ENCODE peak calls at places on chromosomes 11 and 22, in four cellular contexts. One of them, this sample, is unnamed.

GRCh38 chr22:50507421-50507990 is at the start of gene LMF2:
- DNase-seq in HepG2: peak
- DNase-seq in K562: peak
- DNase-seq in GM12878: no peak
- DNase-seq in this sample: peak

GRCh38 chr11:19727246-19727645 is 14.6 kb downstream of the NAV2 start:
- DNase-seq in HepG2: no peak
- DNase-seq in K562: no peak
- DNase-seq in GM12878: no peak
- DNase-seq in this sample: no peak

GRCh38 chr11:67179892-67180490 is 60.9 kb downstream of the KDM2A start:
- DNase-seq in HepG2: no peak
- DNase-seq in K562: peak
- DNase-seq in GM12878: no peak
- DNase-seq in this sample: no peak

GRCh38 chr11:117565709-117566108 is 231.3 kb downstream of the DSCAML1 start:
- DNase-seq in HepG2: no peak
- DNase-seq in K562: no peak
- DNase-seq in GM12878: no peak
- DNase-seq in this sample: no peak

GRCh38 chr11:73907191-73907590 is 30.4 kb downstream of the PAAF1 start:
- DNase-seq in HepG2: peak
- DNase-seq in K562: peak
- DNase-seq in GM12878: no peak
- DNase-seq in this sample: peak

GRCh38 chr11:11148104-11148509 is 204.9 kb downstream of the CSNK2A3 start:
- DNase-seq in HepG2: no peak
- DNase-seq in K562: no peak
- DNase-seq in GM12878: no peak
- DNase-seq in this sample: peak

GRCh38 chr22:20569059-20570058 is 61.9 kb downstream of the MED15 start:
- DNase-seq in HepG2: no peak
- DNase-seq in K562: no peak
- DNase-seq in GM12878: peak
- DNase-seq in this sample: peak

GRCh38 chr11:125123947-125124633 is 12.7 kb upstream of the TMEM218 start:
- DNase-seq in HepG2: peak
- DNase-seq in K562: peak
- DNase-seq in GM12878: no peak
- DNase-seq in this sample: peak

GRCh38 chr11:55172734-55173415 is 89.1 kb upstream of the TRIM48 start:
- DNase-seq in HepG2: no peak
- DNase-seq in K562: no peak
- DNase-seq in GM12878: no peak
- DNase-seq in this sample: no peak

GRCh38 chr11:8682219-8683114 is at the start of the genes RPL27A and TRIM66:
- DNase-seq in HepG2: peak
- DNase-seq in K562: peak
- DNase-seq in GM12878: peak
- DNase-seq in this sample: peak
- TF ChIP-seq EP300 in HepG2: no peak
- TF ChIP-seq EP300 in K562: no peak
- TF ChIP-seq EP300 in GM12878: no peak
- TF ChIP-seq EP300 in this sample: no peak

GRCh38 chr11:44611687-44612437 is 46.4 kb downstream of the CD82 start:
- DNase-seq in HepG2: no peak
- DNase-seq in K562: no peak
- DNase-seq in GM12878: peak
- DNase-seq in this sample: no peak
- H3K4me3 ChIP-seq in HepG2: no peak
- H3K4me3 ChIP-seq in K562: no peak
- H3K4me3 ChIP-seq in GM12878: no peak
- H3K4me3 ChIP-seq in this sample: no peak

DNA sequence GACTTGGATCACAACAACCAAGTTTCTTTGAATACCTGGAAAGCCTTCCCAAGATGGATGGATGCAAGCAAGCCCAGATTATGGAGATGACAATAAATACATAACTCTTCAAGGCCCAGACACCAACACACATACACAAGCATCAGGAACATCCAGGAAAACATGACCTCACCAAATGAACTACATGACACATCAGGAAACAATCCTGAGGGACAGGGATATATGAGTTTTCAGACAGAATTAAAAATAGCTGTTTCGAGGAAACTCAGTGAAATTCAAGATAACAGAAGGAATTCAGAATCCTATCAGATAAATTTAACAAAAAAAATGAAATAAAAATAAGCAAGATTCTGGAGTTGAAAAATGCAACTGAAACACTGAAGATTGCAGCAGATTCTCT is 659.4 kb downstream of the METTL15 start:
- DNase-seq in HepG2: no peak
- DNase-seq in K562: no peak
- DNase-seq in GM12878: no peak
- DNase-seq in this sample: no peak
- TF ChIP-seq ESRRA in HepG2: no peak
- TF ChIP-seq ESRRA in K562: no peak
- TF ChIP-seq ESRRA in GM12878: no peak
- TF ChIP-seq ESRRA in this sample: no peak

GRCh38 chr22:22937894-22938480 is 50.4 kb downstream of the IGLL5 start:
- DNase-seq in HepG2: no peak
- DNase-seq in K562: peak
- DNase-seq in GM12878: no peak
- DNase-seq in this sample: no peak

GRCh38 chr22:22936915-22937656 is 49.5 kb downstream of the IGLL5 start:
- DNase-seq in HepG2: no peak
- DNase-seq in K562: peak
- DNase-seq in GM12878: no peak
- DNase-seq in this sample: no peak

GRCh38 chr22:22935056-22935545 is 47.5 kb downstream of the IGLL5 start:
- DNase-seq in HepG2: no peak
- DNase-seq in K562: peak
- DNase-seq in GM12878: no peak
- DNase-seq in this sample: no peak

GRCh38 chr22:22935546-22936157 is 48.0 kb downstream of the IGLL5 start:
- DNase-seq in HepG2: no peak
- DNase-seq in K562: peak
- DNase-seq in GM12878: peak
- DNase-seq in this sample: no peak

DNA sequence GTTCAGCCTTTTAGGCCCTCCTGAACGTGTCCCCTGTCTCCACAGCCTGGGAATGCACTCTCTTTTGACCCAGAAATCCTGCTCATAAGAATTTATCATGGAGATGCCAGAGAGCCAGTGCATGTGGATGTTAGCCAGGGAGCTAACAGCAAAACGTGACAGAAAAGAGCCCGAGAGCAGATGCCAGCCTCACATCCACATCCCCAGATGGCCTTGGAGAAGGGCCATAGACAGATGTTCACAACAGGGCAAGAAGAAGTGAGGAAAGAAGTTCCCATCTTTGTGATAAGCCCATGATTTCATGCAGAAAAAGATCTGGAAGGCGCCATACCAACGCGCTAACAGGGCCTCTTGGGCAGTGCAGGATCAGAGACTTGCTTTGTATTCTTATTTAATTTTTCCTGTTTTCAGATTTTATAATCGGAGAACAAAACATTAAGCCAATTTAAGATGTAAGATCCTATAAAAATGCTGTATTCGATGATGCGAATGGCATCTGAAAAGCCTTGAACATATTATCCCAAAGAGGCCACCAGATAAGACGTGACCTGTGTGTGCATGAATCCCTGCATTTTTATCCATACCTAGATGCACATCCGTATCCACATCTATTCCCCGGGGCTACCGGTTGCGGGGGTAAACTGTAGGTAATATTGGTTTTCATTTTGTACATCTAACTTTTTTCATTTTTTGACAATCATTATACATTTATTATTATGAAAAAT is 48.7 kb downstream of the IGLL5 start:
- DNase-seq in HepG2: no peak
- DNase-seq in K562: peak
- DNase-seq in GM12878: no peak
- DNase-seq in this sample: no peak
- TF ChIP-seq EP300 in HepG2: no peak
- TF ChIP-seq EP300 in K562: no peak
- TF ChIP-seq EP300 in GM12878: no peak
- TF ChIP-seq EP300 in this sample: no peak

GRCh38 chr11:64857485-64857884 is 13.0 kb upstream of the CDC42BPG start:
- DNase-seq in HepG2: no peak
- DNase-seq in K562: no peak
- DNase-seq in GM12878: no peak
- DNase-seq in this sample: no peak

GRCh38 chr11:64856382-64857227 is 12.2 kb upstream of the CDC42BPG start:
- DNase-seq in HepG2: peak
- DNase-seq in K562: no peak
- DNase-seq in GM12878: no peak
- DNase-seq in this sample: peak

GRCh38 chr11:64854157-64854533 is 9.7 kb upstream of the CDC42BPG start:
- DNase-seq in HepG2: no peak
- DNase-seq in K562: no peak
- DNase-seq in GM12878: no peak
- DNase-seq in this sample: no peak

GRCh38 chr11:64854534-64855502 is 10.4 kb upstream of the CDC42BPG start:
- DNase-seq in HepG2: peak
- DNase-seq in K562: peak
- DNase-seq in GM12878: no peak
- DNase-seq in this sample: peak

DNA sequence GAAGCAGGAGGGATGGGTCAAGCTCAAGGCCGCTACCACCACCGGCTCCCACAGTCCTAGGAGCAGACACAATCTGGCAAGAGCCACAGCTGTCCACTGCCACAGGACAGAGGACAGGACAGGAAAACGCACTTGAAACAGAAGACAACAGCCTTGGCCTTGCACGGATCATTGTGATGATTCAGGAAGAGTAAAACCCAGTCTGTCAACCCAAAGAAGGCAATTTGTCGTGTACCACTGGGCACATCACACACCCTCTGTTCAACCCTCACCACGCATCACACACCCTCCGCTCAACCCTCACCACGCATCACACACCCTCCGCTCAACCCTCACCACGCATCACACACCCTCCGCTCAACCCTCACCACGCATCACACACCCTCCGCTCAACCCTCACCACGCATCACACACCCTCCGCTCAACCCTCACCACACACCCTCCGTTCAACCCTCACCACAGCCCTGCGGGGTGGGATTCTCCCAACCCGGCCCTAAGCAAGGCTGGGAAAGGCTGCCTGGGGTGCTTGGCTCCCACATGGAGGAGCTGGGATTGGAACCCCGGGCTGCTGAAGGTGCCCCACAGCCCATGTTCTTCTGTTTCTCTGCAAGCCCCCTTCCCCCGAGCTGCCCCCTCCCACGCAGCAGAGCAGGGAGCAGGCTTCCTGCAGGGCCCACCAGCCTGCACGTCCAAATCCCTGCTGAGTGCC is 11.3 kb upstream of the CDC42BPG start:
- DNase-seq in HepG2: no peak
- DNase-seq in K562: no peak
- DNase-seq in GM12878: no peak
- DNase-seq in this sample: no peak
- H3K4me3 ChIP-seq in HepG2: no peak
- H3K4me3 ChIP-seq in K562: no peak
- H3K4me3 ChIP-seq in GM12878: no peak
- H3K4me3 ChIP-seq in this sample: no peak

DNA sequence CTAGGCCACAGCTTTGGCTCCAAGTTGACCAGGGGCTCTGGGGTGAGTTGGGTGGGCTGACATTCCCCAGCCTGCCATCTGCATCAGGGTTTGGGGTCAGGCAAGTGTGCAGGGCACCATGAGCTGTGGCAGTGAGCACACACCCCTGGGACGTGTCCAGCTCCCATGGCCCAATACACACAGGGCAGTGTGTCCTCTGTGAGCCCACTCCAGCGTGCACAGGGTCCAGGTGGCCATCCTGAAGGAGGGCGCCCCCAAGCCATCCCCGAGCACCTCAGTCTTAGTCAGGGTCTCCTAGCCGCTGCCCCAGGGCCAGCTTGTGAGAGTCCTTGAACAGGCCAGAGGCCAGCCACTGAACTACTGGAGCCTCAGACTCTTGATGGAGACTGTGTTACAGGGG is 1.2 kb upstream of the FGF3 start:
- DNase-seq in HepG2: no peak
- DNase-seq in K562: no peak
- DNase-seq in GM12878: no peak
- DNase-seq in this sample: no peak
- TF ChIP-seq ESRRA in HepG2: no peak
- TF ChIP-seq ESRRA in K562: no peak
- TF ChIP-seq ESRRA in GM12878: no peak
- TF ChIP-seq ESRRA in this sample: no peak

GRCh38 chr11:47185305-47186075 is 744 bp downstream of the PACSIN3 start:
- DNase-seq in HepG2: peak
- DNase-seq in K562: peak
- DNase-seq in GM12878: no peak
- DNase-seq in this sample: peak
- TF ChIP-seq EP300 in HepG2: peak
- TF ChIP-seq EP300 in K562: no peak
- TF ChIP-seq EP300 in GM12878: no peak
- TF ChIP-seq EP300 in this sample: no peak

GRCh38 chr11:65120831-65121230 is 1.1 kb downstream of the FAU start:
- DNase-seq in HepG2: no peak
- DNase-seq in K562: no peak
- DNase-seq in GM12878: no peak
- DNase-seq in this sample: no peak
- H3K4me3 ChIP-seq in HepG2: peak
- H3K4me3 ChIP-seq in K562: peak
- H3K4me3 ChIP-seq in GM12878: peak
- H3K4me3 ChIP-seq in this sample: peak

This sample was measured in A549.